ENCODE peak calls at places on chromosomes 5 and 9, in five cellular contexts. S, F, O, Q and A are unnamed samples. For H3K36me3, the result is how much of the 10 kb centered on the place peaks cover.

GRCh38 chr5:61228691-61229280 is 66.5 kb upstream of the SMIM15 start:
- DNase-seq in F (peak), S (no peak), Q (no peak), O (no peak), A (no peak)

GRCh38 chr9:90447773-90448172 is 194.9 kb downstream of the DIRAS2 start:
- DNase-seq in F (no peak), Q (no peak), O (no peak), S (no peak), A (no peak)

GRCh38 chr9:69971643-69972449 is 71.8 kb upstream of the MAMDC2 start:
- DNase-seq in S (peak), Q (peak), O (peak), F (peak), A (peak)

GRCh38 chr9:107487521-107488399 is 1.8 kb downstream of the KLF4 start:
- DNase-seq in S (peak), O (no peak), F (peak), Q (peak), A (peak)

GRCh38 chr5:111271885-111272284 is 47.7 kb downstream of the CAMK4 start:
- DNase-seq in S (no peak), Q (no peak), O (no peak), F (no peak), A (no peak)

GRCh38 chr5:40957048-40957447 is 47.8 kb downstream of the C7 start:
- DNase-seq in Q (no peak), F (no peak), O (no peak), S (no peak), A (no peak)

GRCh38 chr5:174601937-174602336 is 122.4 kb upstream of the MSX2 start:
- DNase-seq in Q (no peak), S (no peak), F (peak), O (peak), A (no peak)

GRCh38 chr5:16143361-16144049 is 36.1 kb downstream of the MARCHF11 start:
- DNase-seq in F (no peak), Q (no peak), S (no peak), O (peak), A (no peak)

GRCh38 chr5:124952079-124952478 is 205.6 kb upstream of the ZNF608 start:
- DNase-seq in Q (no peak), O (no peak), S (no peak), F (peak), A (no peak)

GRCh38 chr5:107361945-107362344 is 308.8 kb downstream of the EFNA5 start:
- DNase-seq in Q (no peak), O (no peak), F (peak), S (no peak), A (peak)

GRCh38 chr9:2356391-2356790 is 265.2 kb upstream of the VLDLR start:
- DNase-seq in O (no peak), Q (no peak), S (no peak), F (no peak), A (no peak)

GRCh38 chr9:86843182-86843581 is 104.1 kb downstream of the GAS1 start:
- DNase-seq in Q (no peak), O (no peak), S (no peak), F (no peak), A (no peak)

GRCh38 chr9:88697764-88698436 is 162.9 kb downstream of the NXNL2 start:
- DNase-seq in O (no peak), F (peak), Q (no peak), S (no peak), A (no peak)

GRCh38 chr5:141574122-141574510 is 44.7 kb downstream of the DIAPH1 start:
- DNase-seq in F (no peak), O (no peak), S (no peak), Q (no peak), A (no peak)
- H3K36me3 ChIP-seq in F (under half), O (under half), S (half or more), Q (under half), A (half or more)

GRCh38 chr5:62979472-62979871 is 400.9 kb downstream of the LRRC70 start:
- DNase-seq in Q (no peak), F (no peak), O (no peak), S (no peak), A (no peak)
- H3K36me3 ChIP-seq in Q (under half), F (under half), O (under half), S (under half), A (under half)

GRCh38 chr5:38922199-38922598 is 76.4 kb downstream of the OSMR start:
- DNase-seq in S (peak), O (peak), F (peak), Q (peak), A (no peak)
- H3K36me3 ChIP-seq in S (half or more), O (under half), F (under half), Q (under half), A (half or more)

GRCh38 chr5:10393491-10393890 is 40.0 kb downstream of the MARCHF6 start:
- DNase-seq in O (no peak), S (no peak), F (no peak), Q (no peak), A (no peak)

GRCh38 chr5:10400411-10400810 is 41.3 kb upstream of the ROPN1L start:
- DNase-seq in F (no peak), Q (no peak), S (no peak), O (no peak), A (no peak)

GRCh38 chr5:10400834-10401233 is 40.8 kb upstream of the ROPN1L start:
- DNase-seq in Q (no peak), F (peak), O (no peak), S (no peak), A (no peak)

GRCh38 chr5:10399839-10400238 is 41.8 kb upstream of the ROPN1L start:
- DNase-seq in F (no peak), O (no peak), Q (no peak), S (no peak), A (no peak)

DNA sequence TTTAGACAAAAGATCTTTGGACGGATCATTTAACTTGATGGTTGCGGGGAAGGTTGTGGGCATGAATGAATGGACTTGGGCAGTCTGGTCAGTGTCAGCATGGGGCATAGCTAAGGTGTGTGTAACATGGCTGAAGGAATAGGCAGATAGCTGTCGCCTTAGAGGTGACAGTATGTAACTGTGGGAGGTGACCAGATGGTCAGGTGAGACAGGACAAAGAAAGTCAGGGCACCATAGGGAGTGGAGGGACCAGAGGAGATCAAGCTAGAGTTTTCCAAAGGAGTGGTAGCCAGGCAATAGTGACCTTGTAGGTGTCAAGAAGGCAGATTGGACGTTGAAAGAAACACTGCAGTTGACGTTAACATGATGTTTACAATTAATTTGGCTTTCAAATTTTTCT is 43.1 kb downstream of the MARCHF6 start:
- DNase-seq in O (no peak), S (no peak), Q (no peak), F (no peak), A (no peak)
- H3K36me3 ChIP-seq in O (under half), S (half or more), Q (under half), F (under half), A (under half)

GRCh38 chr9:72362680-72363139 is 2.3 kb downstream of the ZFAND5 start:
- DNase-seq in S (peak), O (peak), Q (peak), F (peak), A (peak)

GRCh38 chr9:72363226-72363625 is 1.8 kb downstream of the ZFAND5 start:
- DNase-seq in F (peak), O (no peak), Q (no peak), S (no peak), A (no peak)

GRCh38 chr9:72362118-72362531 is 2.9 kb downstream of the ZFAND5 start:
- DNase-seq in F (peak), S (no peak), O (no peak), Q (no peak), A (no peak)

GRCh38 chr9:72363908-72364678 is 915 bp downstream of the ZFAND5 start:
- DNase-seq in O (peak), F (peak), S (peak), Q (peak), A (peak)

GRCh38 chr9:72361227-72361626 is 3.8 kb downstream of the ZFAND5 start:
- DNase-seq in F (peak), Q (no peak), O (no peak), S (no peak), A (no peak)
- H3K36me3 ChIP-seq in F (under half), Q (under half), O (under half), S (under half), A (under half)

GRCh38 chr9:133360400-133361393 is 4.3 kb downstream of the SURF2 start:
- DNase-seq in O (no peak), Q (no peak), S (peak), F (no peak), A (no peak)
- H3K36me3 ChIP-seq in O (under half), Q (under half), S (half or more), F (half or more), A (under half)